ENCODE peak calls at places on chromosome 22, in seven cellular contexts. One of them, this sample, is unnamed.

GRCh38 chr22:30000566-30000965 is 79.7 kb upstream of the HORMAD2 start:
- DNase-seq in left ventricle myocardium inferior: no peak
- DNase-seq in adrenal gland: no peak
- DNase-seq in psoas muscle: no peak
- DNase-seq in colonic mucosa: no peak
- DNase-seq in endothelial cell of umbilical vein: no peak
- DNase-seq in tibial artery: no peak
- DNase-seq in this sample: no peak

GRCh38 chr22:45503816-45504702 is 1.4 kb downstream of the FBLN1 start:
- DNase-seq in left ventricle myocardium inferior: no peak
- DNase-seq in adrenal gland: no peak
- DNase-seq in psoas muscle: no peak
- DNase-seq in colonic mucosa: no peak
- DNase-seq in endothelial cell of umbilical vein: no peak
- DNase-seq in tibial artery: no peak
- DNase-seq in this sample: no peak

GRCh38 chr22:27749597-27750225 is 51.8 kb downstream of the MN1 start:
- DNase-seq in left ventricle myocardium inferior: no peak
- DNase-seq in adrenal gland: no peak
- DNase-seq in psoas muscle: no peak
- DNase-seq in colonic mucosa: no peak
- DNase-seq in endothelial cell of umbilical vein: no peak
- DNase-seq in tibial artery: peak; percentile 9
- DNase-seq in this sample: no peak

GRCh38 chr22:41445171-41446056 is 1.2 kb downstream of the TOB2 start:
- DNase-seq in left ventricle myocardium inferior: peak; percentile 44
- DNase-seq in adrenal gland: peak; percentile 60
- DNase-seq in psoas muscle: no peak
- DNase-seq in colonic mucosa: peak; percentile 45
- DNase-seq in endothelial cell of umbilical vein: peak; percentile 41
- DNase-seq in tibial artery: no peak
- DNase-seq in this sample: peak; percentile 61

GRCh38 chr22:29830585-29830984 is 7.5 kb downstream of the ASCC2 start:
- DNase-seq in left ventricle myocardium inferior: peak; percentile 68
- DNase-seq in adrenal gland: peak; percentile 87
- DNase-seq in psoas muscle: peak; percentile 72
- DNase-seq in colonic mucosa: no peak
- DNase-seq in endothelial cell of umbilical vein: no peak
- DNase-seq in tibial artery: no peak
- DNase-seq in this sample: no peak

GRCh38 chr22:44965171-44965570 is 44.6 kb downstream of the PHF21B start:
- DNase-seq in left ventricle myocardium inferior: no peak
- DNase-seq in adrenal gland: no peak
- DNase-seq in psoas muscle: no peak
- DNase-seq in colonic mucosa: no peak
- DNase-seq in endothelial cell of umbilical vein: no peak
- DNase-seq in tibial artery: no peak
- DNase-seq in this sample: no peak

GRCh38 chr22:47046411-47047065 is 284.1 kb downstream of the TBC1D22A start:
- DNase-seq in left ventricle myocardium inferior: no peak
- DNase-seq in adrenal gland: no peak
- DNase-seq in psoas muscle: no peak
- DNase-seq in colonic mucosa: no peak
- DNase-seq in endothelial cell of umbilical vein: no peak
- DNase-seq in tibial artery: no peak
- DNase-seq in this sample: no peak

GRCh38 chr22:23210428-23211170 is 30.3 kb downstream of the BCR start:
- DNase-seq in left ventricle myocardium inferior: no peak
- DNase-seq in adrenal gland: no peak
- DNase-seq in psoas muscle: no peak
- DNase-seq in colonic mucosa: no peak
- DNase-seq in endothelial cell of umbilical vein: no peak
- DNase-seq in tibial artery: no peak
- DNase-seq in this sample: no peak

GRCh38 chr22:24155597-24156145 is 25.6 kb upstream of the SUSD2 start:
- DNase-seq in left ventricle myocardium inferior: peak; percentile 87
- DNase-seq in adrenal gland: peak; percentile 80
- DNase-seq in psoas muscle: peak; percentile 87
- DNase-seq in colonic mucosa: peak; percentile 78
- DNase-seq in endothelial cell of umbilical vein: peak; percentile 72
- DNase-seq in tibial artery: peak; percentile 80
- DNase-seq in this sample: peak; percentile 77

GRCh38 chr22:26762503-26763170 is 105.2 kb downstream of the MIAT start:
- DNase-seq in left ventricle myocardium inferior: no peak
- DNase-seq in adrenal gland: no peak
- DNase-seq in psoas muscle: no peak
- DNase-seq in colonic mucosa: no peak
- DNase-seq in endothelial cell of umbilical vein: no peak
- DNase-seq in tibial artery: no peak
- DNase-seq in this sample: no peak

GRCh38 chr22:25137577-25138525 is 61.8 kb upstream of the CRYBB3 start:
- DNase-seq in left ventricle myocardium inferior: no peak
- DNase-seq in adrenal gland: no peak
- DNase-seq in psoas muscle: no peak
- DNase-seq in colonic mucosa: peak; percentile 48
- DNase-seq in endothelial cell of umbilical vein: no peak
- DNase-seq in tibial artery: no peak
- DNase-seq in this sample: no peak

GRCh38 chr22:50041361-50042065 is 16.6 kb downstream of the TTLL8 start:
- DNase-seq in left ventricle myocardium inferior: no peak
- DNase-seq in adrenal gland: no peak
- DNase-seq in psoas muscle: no peak
- DNase-seq in colonic mucosa: no peak
- DNase-seq in endothelial cell of umbilical vein: no peak
- DNase-seq in tibial artery: no peak
- DNase-seq in this sample: no peak

GRCh38 chr22:48235744-48236143 is 1473.3 kb downstream of the TBC1D22A start:
- DNase-seq in left ventricle myocardium inferior: no peak
- DNase-seq in adrenal gland: no peak
- DNase-seq in psoas muscle: no peak
- DNase-seq in colonic mucosa: no peak
- DNase-seq in endothelial cell of umbilical vein: no peak
- DNase-seq in tibial artery: no peak
- DNase-seq in this sample: no peak

GRCh38 chr22:22546490-22546889 is 12.6 kb downstream of the PRAME start:
- DNase-seq in left ventricle myocardium inferior: no peak
- DNase-seq in adrenal gland: peak; percentile 25
- DNase-seq in psoas muscle: no peak
- DNase-seq in colonic mucosa: no peak
- DNase-seq in endothelial cell of umbilical vein: no peak
- DNase-seq in tibial artery: peak; percentile 31
- DNase-seq in this sample: no peak

GRCh38 chr22:49593509-49593908 is 234.2 kb downstream of the BRD1 start:
- DNase-seq in left ventricle myocardium inferior: no peak
- DNase-seq in adrenal gland: no peak
- DNase-seq in psoas muscle: no peak
- DNase-seq in colonic mucosa: no peak
- DNase-seq in endothelial cell of umbilical vein: no peak
- DNase-seq in tibial artery: no peak
- DNase-seq in this sample: no peak

GRCh38 chr22:29524440-29525191 is 28.9 kb downstream of the THOC5 start:
- DNase-seq in left ventricle myocardium inferior: peak; percentile 26
- DNase-seq in adrenal gland: peak; percentile 66
- DNase-seq in psoas muscle: no peak
- DNase-seq in colonic mucosa: peak; percentile 26
- DNase-seq in endothelial cell of umbilical vein: peak; percentile 10
- DNase-seq in tibial artery: no peak
- DNase-seq in this sample: peak; percentile 39

GRCh38 chr22:40671796-40672360 is 7.4 kb upstream of the MCHR1 start:
- DNase-seq in left ventricle myocardium inferior: no peak
- DNase-seq in adrenal gland: no peak
- DNase-seq in psoas muscle: no peak
- DNase-seq in colonic mucosa: no peak
- DNase-seq in endothelial cell of umbilical vein: no peak
- DNase-seq in tibial artery: no peak
- DNase-seq in this sample: no peak

DNA sequence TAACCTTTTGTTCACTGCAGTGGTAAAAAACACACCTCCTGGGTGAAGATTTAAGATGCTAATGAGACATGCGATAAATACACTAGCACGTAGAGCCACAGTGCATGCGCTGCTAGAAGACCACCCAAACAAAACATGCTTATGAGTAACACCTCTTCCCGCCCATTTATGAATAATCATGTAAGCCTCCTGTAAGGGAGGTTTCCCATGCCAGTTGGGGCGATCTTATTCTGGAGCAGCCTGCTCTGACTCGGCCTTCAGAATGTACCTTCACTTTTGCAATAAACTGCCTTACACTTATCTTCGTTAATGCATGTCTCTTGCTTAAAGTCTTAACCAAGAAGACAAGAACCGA is 18.1 kb upstream of the SCARF2 start:
- DNase-seq in left ventricle myocardium inferior: no peak
- DNase-seq in adrenal gland: no peak
- DNase-seq in psoas muscle: no peak
- DNase-seq in colonic mucosa: no peak
- DNase-seq in endothelial cell of umbilical vein: no peak
- DNase-seq in tibial artery: no peak
- DNase-seq in this sample: no peak
- H3K4me1 ChIP-seq in left ventricle myocardium inferior: peaks cover 4% of the 10 kb centered on the region
- H3K4me1 ChIP-seq in adrenal gland: no peaks in the 10 kb centered on the region
- H3K4me1 ChIP-seq in psoas muscle: no peaks in the 10 kb centered on the region
- H3K4me1 ChIP-seq in colonic mucosa: no peaks in the 10 kb centered on the region
- H3K4me1 ChIP-seq in endothelial cell of umbilical vein: no peaks in the 10 kb centered on the region
- H3K4me1 ChIP-seq in tibial artery: no peaks in the 10 kb centered on the region
- H3K4me1 ChIP-seq in this sample: no peaks in the 10 kb centered on the region

GRCh38 chr22:37312549-37313183 is 30.4 kb downstream of the CYTH4 start:
- DNase-seq in left ventricle myocardium inferior: no peak
- DNase-seq in adrenal gland: no peak
- DNase-seq in psoas muscle: no peak
- DNase-seq in colonic mucosa: no peak
- DNase-seq in endothelial cell of umbilical vein: no peak
- DNase-seq in tibial artery: no peak
- DNase-seq in this sample: no peak
- H3K4me1 ChIP-seq in left ventricle myocardium inferior: peaks cover 23% of the 10 kb centered on the region
- H3K4me1 ChIP-seq in adrenal gland: peaks cover 4% of the 10 kb centered on the region
- H3K4me1 ChIP-seq in psoas muscle: peaks cover 3% of the 10 kb centered on the region
- H3K4me1 ChIP-seq in colonic mucosa: no peaks in the 10 kb centered on the region
- H3K4me1 ChIP-seq in endothelial cell of umbilical vein: peaks cover 13% of the 10 kb centered on the region
- H3K4me1 ChIP-seq in tibial artery: peaks cover 7% of the 10 kb centered on the region
- H3K4me1 ChIP-seq in this sample: peaks cover 4% of the 10 kb centered on the region

GRCh38 chr22:36425977-36426523 is 38.3 kb upstream of the MYH9 start:
- DNase-seq in left ventricle myocardium inferior: peak; percentile 73
- DNase-seq in adrenal gland: peak; percentile 50
- DNase-seq in psoas muscle: peak; percentile 43
- DNase-seq in colonic mucosa: peak; percentile 44
- DNase-seq in endothelial cell of umbilical vein: no peak
- DNase-seq in tibial artery: peak; percentile 28
- DNase-seq in this sample: no peak

GRCh38 chr22:36432592-36433317 is 45.0 kb upstream of the MYH9 start:
- DNase-seq in left ventricle myocardium inferior: no peak
- DNase-seq in adrenal gland: no peak
- DNase-seq in psoas muscle: no peak
- DNase-seq in colonic mucosa: no peak
- DNase-seq in endothelial cell of umbilical vein: no peak
- DNase-seq in tibial artery: no peak
- DNase-seq in this sample: no peak

GRCh38 chr22:36431977-36432376 is 44.2 kb upstream of the MYH9 start:
- DNase-seq in left ventricle myocardium inferior: no peak
- DNase-seq in adrenal gland: no peak
- DNase-seq in psoas muscle: no peak
- DNase-seq in colonic mucosa: no peak
- DNase-seq in endothelial cell of umbilical vein: no peak
- DNase-seq in tibial artery: no peak
- DNase-seq in this sample: no peak

GRCh38 chr22:36433318-36434231 is 45.8 kb upstream of the MYH9 start:
- DNase-seq in left ventricle myocardium inferior: no peak
- DNase-seq in adrenal gland: no peak
- DNase-seq in psoas muscle: no peak
- DNase-seq in colonic mucosa: peak; percentile 82
- DNase-seq in endothelial cell of umbilical vein: peak; percentile 33
- DNase-seq in tibial artery: no peak
- DNase-seq in this sample: peak; percentile 71

GRCh38 chr22:36430863-36431262 is 43.1 kb upstream of the MYH9 start:
- DNase-seq in left ventricle myocardium inferior: no peak
- DNase-seq in adrenal gland: no peak
- DNase-seq in psoas muscle: no peak
- DNase-seq in colonic mucosa: no peak
- DNase-seq in endothelial cell of umbilical vein: peak; percentile 58
- DNase-seq in tibial artery: no peak
- DNase-seq in this sample: no peak
- H3K4me1 ChIP-seq in left ventricle myocardium inferior: peaks cover 20% of the 10 kb centered on the region
- H3K4me1 ChIP-seq in adrenal gland: no peaks in the 10 kb centered on the region
- H3K4me1 ChIP-seq in psoas muscle: peaks cover 14% of the 10 kb centered on the region
- H3K4me1 ChIP-seq in colonic mucosa: peaks cover 14% of the 10 kb centered on the region
- H3K4me1 ChIP-seq in endothelial cell of umbilical vein: peaks cover 26% of the 10 kb centered on the region
- H3K4me1 ChIP-seq in tibial artery: no peaks in the 10 kb centered on the region
- H3K4me1 ChIP-seq in this sample: peaks cover 28% of the 10 kb centered on the region

GRCh38 chr22:37304595-37305343 is 22.5 kb downstream of the CYTH4 start:
- DNase-seq in left ventricle myocardium inferior: no peak
- DNase-seq in adrenal gland: peak; percentile 75
- DNase-seq in psoas muscle: no peak
- DNase-seq in colonic mucosa: no peak
- DNase-seq in endothelial cell of umbilical vein: peak; percentile 34
- DNase-seq in tibial artery: no peak
- DNase-seq in this sample: no peak
- H3K4me1 ChIP-seq in left ventricle myocardium inferior: peaks cover 26% of the 10 kb centered on the region
- H3K4me1 ChIP-seq in adrenal gland: peaks cover 45% of the 10 kb centered on the region
- H3K4me1 ChIP-seq in psoas muscle: peaks cover 4% of the 10 kb centered on the region
- H3K4me1 ChIP-seq in colonic mucosa: no peaks in the 10 kb centered on the region
- H3K4me1 ChIP-seq in endothelial cell of umbilical vein: peaks cover 48% of the 10 kb centered on the region
- H3K4me1 ChIP-seq in tibial artery: peaks cover 19% of the 10 kb centered on the region
- H3K4me1 ChIP-seq in this sample: peaks cover 7% of the 10 kb centered on the region

GRCh38 chr22:33521879-33522665 is 398.2 kb downstream of the LARGE1 start:
- DNase-seq in left ventricle myocardium inferior: no peak
- DNase-seq in adrenal gland: no peak
- DNase-seq in psoas muscle: no peak
- DNase-seq in colonic mucosa: no peak
- DNase-seq in endothelial cell of umbilical vein: no peak
- DNase-seq in tibial artery: no peak
- DNase-seq in this sample: no peak
- H3K4me1 ChIP-seq in left ventricle myocardium inferior: peaks cover 38% of the 10 kb centered on the region
- H3K4me1 ChIP-seq in adrenal gland: no peaks in the 10 kb centered on the region
- H3K4me1 ChIP-seq in psoas muscle: peaks cover 13% of the 10 kb centered on the region
- H3K4me1 ChIP-seq in colonic mucosa: no peaks in the 10 kb centered on the region
- H3K4me1 ChIP-seq in endothelial cell of umbilical vein: no peaks in the 10 kb centered on the region
- H3K4me1 ChIP-seq in tibial artery: peaks cover 7% of the 10 kb centered on the region
- H3K4me1 ChIP-seq in this sample: no peaks in the 10 kb centered on the region

GRCh38 chr22:20000246-20001081 is 16.2 kb downstream of the ARVCF start:
- DNase-seq in left ventricle myocardium inferior: peak; percentile 61
- DNase-seq in adrenal gland: no peak
- DNase-seq in psoas muscle: peak; percentile 9
- DNase-seq in colonic mucosa: no peak
- DNase-seq in endothelial cell of umbilical vein: peak; percentile 32
- DNase-seq in tibial artery: no peak
- DNase-seq in this sample: peak; percentile 46
- H3K4me1 ChIP-seq in left ventricle myocardium inferior: peaks cover 62% of the 10 kb centered on the region
- H3K4me1 ChIP-seq in adrenal gland: no peaks in the 10 kb centered on the region
- H3K4me1 ChIP-seq in psoas muscle: peaks cover 17% of the 10 kb centered on the region
- H3K4me1 ChIP-seq in colonic mucosa: no peaks in the 10 kb centered on the region
- H3K4me1 ChIP-seq in endothelial cell of umbilical vein: peaks cover 47% of the 10 kb centered on the region
- H3K4me1 ChIP-seq in tibial artery: peaks cover 54% of the 10 kb centered on the region
- H3K4me1 ChIP-seq in this sample: no peaks in the 10 kb centered on the region

DNA sequence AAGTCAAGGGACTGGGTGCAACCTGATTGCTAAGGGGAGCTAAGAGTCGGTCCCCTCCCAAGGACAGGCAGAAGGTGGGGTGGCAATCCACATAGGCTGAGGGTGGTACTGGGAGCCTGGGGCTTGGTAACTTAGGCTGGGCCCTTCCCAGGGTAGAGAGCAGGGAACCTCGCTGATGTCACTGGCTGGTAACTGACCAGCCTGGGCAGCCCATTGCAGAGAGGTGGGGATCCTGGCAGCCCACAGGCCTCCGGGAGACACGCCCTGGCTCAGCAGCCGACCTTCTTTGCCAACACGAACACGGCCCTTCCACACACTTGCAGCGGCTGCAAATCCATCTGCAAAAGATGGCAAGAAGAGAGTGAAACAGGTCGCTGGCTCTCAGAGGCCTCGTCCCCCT is 25.4 kb downstream of the A4GALT start:
- DNase-seq in left ventricle myocardium inferior: peak; percentile 64
- DNase-seq in adrenal gland: no peak
- DNase-seq in psoas muscle: peak; percentile 61
- DNase-seq in colonic mucosa: no peak
- DNase-seq in endothelial cell of umbilical vein: no peak
- DNase-seq in tibial artery: no peak
- DNase-seq in this sample: no peak
- H3K4me1 ChIP-seq in left ventricle myocardium inferior: peaks cover 96% of the 10 kb centered on the region
- H3K4me1 ChIP-seq in adrenal gland: peaks cover 5% of the 10 kb centered on the region
- H3K4me1 ChIP-seq in psoas muscle: peaks cover 65% of the 10 kb centered on the region
- H3K4me1 ChIP-seq in colonic mucosa: no peaks in the 10 kb centered on the region
- H3K4me1 ChIP-seq in endothelial cell of umbilical vein: peaks cover 5% of the 10 kb centered on the region
- H3K4me1 ChIP-seq in tibial artery: peaks cover 77% of the 10 kb centered on the region
- H3K4me1 ChIP-seq in this sample: peaks cover 2% of the 10 kb centered on the region